ENCODE peak calls at places on chromosome 15, in four cellular contexts. X is Panc1, Z is heart right ventricle, E is fibroblast of lung. R is an unnamed sample.

GRCh38 chr15:69665641-69666091 is 213.0 kb downstream of the RPLP1 start:
- DNase-seq in X (no peak), Z (no peak), E (no peak), R (no peak)

GRCh38 chr15:57921371-57921770 is 144.1 kb downstream of the ALDH1A2 start:
- DNase-seq in X (no peak), Z (no peak), E (no peak), R (no peak)

GRCh38 chr15:22262613-22263020 is 182.3 kb downstream of the OR4M2 start:
- DNase-seq in X (no peak), Z (no peak), E (no peak), R (no peak)

GRCh38 chr15:99019558-99020540 is 12.3 kb upstream of the PGPEP1L start:
- DNase-seq in X (no peak), Z (no peak), E (peak; percentile 65), R (peak; percentile 18)

GRCh38 chr15:92772061-92772460 is 116.5 kb upstream of the FAM174B start:
- DNase-seq in X (no peak), Z (no peak), E (no peak), R (no peak)

GRCh38 chr15:42730536-42730935 is 6.4 kb downstream of the CDAN1 start:
- DNase-seq in X (no peak), Z (no peak), E (no peak), R (no peak)

GRCh38 chr15:100879461-100880138 is at the start of gene ALDH1A3:
- DNase-seq in X (no peak), Z (peak; percentile 47), E (peak; percentile 70), R (peak; percentile 57)

GRCh38 chr15:26178821-26179220 is 315.7 kb upstream of the ATP10A start:
- DNase-seq in X (no peak), Z (no peak), E (no peak), R (no peak)

GRCh38 chr15:73467758-73468157 is 24.8 kb downstream of the REC114 start:
- DNase-seq in X (no peak), Z (no peak), E (no peak), R (no peak)

GRCh38 chr15:63389902-63390301 is 8.3 kb upstream of the CA12 start:
- DNase-seq in X (no peak), Z (peak; percentile 22), E (no peak), R (no peak)
- TF ChIP-seq CTCF in X (no peak), Z (no peak), E (no peak), R (no peak)

GRCh38 chr15:78859971-78860733 is 12.5 kb upstream of the MORF4L1 start:
- DNase-seq in X (peak; percentile 68), Z (peak; percentile 74), E (peak; percentile 82), R (peak; percentile 94)
- H3K4me3 ChIP-seq in X (peak overlapping the region; percentile 60), Z (peak overlapping the region; percentile 21), E (peak overlapping the region; percentile 52), R (peak overlapping the region; percentile 66)

GRCh38 chr15:75928680-75929608 is 25.3 kb downstream of the FBXO22 start:
- DNase-seq in X (no peak), Z (no peak), E (peak; percentile 25), R (peak; percentile 19)
- TF ChIP-seq CTCF in X (peak; percentile 74), Z (no peak), E (peak; percentile 58), R (peak; percentile 40)

DNA sequence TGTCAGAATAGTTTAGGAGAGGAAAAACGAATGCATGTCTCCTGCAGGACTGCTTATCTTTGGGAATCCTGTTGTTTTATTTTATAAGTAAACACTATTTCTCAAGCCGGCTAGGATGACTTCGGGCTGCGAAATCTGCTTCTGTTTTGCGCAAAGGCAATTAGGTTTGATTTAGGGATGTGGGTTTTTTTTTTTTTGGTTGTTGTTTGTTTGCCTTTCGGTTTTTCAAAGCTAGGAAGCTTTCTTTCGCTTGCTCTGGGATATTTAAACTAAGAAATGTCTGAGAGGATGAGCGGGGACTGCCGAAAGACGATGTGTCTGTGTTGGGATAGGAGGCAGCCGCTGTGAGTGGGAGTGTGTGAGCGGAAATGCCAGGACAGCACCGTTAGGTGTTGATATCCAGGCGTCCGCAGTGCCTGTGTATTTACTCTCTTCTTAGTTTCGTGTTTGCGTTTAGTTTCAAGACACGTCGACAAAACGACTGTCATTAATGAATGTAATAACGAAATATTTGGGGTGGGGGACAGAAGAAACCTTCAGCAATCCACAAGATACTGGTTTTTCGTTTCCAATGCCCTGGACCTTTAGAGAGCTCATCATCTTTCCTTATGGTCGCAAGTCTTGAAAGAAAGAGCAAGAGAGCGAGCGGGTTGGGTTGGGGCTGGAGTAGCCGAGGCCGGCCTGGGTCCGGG is 620 bp downstream of the ISL2 start:
- DNase-seq in X (no peak), Z (no peak), E (no peak), R (peak; percentile 26)
- H3K4me3 ChIP-seq in X (peak overlapping the region; percentile 34), Z (no peak overlapping the region), E (no peak overlapping the region), R (peak overlapping the region; percentile 42)

GRCh38 chr15:95025924-95026728 is 794.8 kb downstream of the MCTP2 start:
- DNase-seq in X (no peak), Z (peak; percentile 32), E (peak; percentile 39), R (peak; percentile 37)
- TF ChIP-seq CTCF in X (peak; percentile 78), Z (peak; percentile 58), E (peak; percentile 78), R (peak; percentile 54)

DNA sequence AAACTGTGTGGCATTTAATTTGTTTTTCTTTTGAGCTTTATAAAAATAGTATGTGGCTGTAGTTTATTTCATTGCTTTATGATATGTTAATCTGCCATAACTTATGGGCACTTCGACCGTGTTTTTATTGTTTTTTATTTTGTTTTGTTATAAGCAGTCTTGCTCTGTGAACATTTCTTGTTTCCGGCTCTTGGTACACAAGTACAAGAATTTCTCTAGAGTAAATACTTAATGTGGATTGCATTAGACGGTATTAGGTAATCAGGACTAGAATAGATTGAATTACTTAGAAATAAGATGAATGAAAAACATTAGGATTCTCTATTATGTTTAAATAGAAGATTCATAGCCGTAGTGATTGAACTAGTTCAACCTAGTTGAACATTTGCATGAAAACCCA is 2.1 kb downstream of the ZFAND6 start:
- DNase-seq in X (no peak), Z (no peak), E (no peak), R (peak; percentile 33)
- H3K4me3 ChIP-seq in X (peak overlapping the region; percentile 77), Z (no peak overlapping the region), E (no peak overlapping the region), R (no peak overlapping the region)

DNA sequence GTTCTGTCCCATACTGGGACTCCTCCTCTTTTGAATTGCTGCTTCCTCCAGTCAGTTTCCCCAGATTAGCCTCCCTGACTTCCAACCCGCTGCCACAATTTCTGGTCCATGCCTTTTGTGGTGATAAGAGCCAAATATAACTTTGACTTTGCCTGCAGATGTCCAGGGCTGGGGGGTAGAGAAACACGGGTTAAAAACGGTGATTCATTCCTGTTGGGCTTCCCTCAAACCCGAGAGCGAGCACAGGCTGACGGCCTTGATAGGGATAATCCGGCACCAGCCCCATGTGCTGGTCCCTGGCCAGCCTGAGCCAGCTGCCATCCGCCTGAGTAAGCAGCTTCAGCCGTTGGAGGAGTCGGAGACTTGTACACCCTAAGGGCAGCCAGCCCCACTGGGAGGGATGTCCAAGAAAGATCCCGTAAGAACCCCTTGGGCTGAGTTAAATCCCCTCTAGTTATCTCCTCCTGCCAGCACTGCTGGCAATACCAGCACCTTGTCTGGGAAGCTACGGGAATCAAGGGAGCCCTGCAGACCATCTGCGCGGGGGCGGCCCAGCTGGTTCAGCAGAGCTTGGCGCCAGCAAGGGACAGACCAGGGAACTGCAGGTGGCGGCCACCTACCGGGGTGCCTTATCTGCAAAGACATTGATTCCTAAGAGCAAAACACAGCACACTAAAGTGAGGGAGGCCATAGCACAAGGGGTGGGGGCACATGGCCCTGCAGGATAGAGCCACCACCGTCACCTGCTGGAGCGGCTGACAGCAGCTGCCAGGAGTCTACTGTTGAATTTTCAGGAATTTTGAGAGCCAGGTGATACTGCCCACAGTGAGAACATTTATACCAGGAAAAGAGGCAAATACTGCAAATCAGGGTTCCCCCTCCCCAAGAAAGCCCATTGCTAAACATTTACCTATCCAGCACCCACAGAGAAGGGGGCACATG is 18.1 kb downstream of the CSPG4 start:
- DNase-seq in X (no peak), Z (peak; percentile 75), E (peak; percentile 99), R (peak; percentile 97)
- TF ChIP-seq CTCF in X (peak; percentile 86), Z (peak; percentile 51), E (peak; percentile 27), R (peak; percentile 45)

GRCh38 chr15:65829150-65829764 is 37.2 kb upstream of the DENND4A start:
- DNase-seq in X (no peak), Z (no peak), E (peak; percentile 10), R (peak; percentile 38)

GRCh38 chr15:65835452-65835851 is 33.8 kb upstream of the RAB11A start:
- DNase-seq in X (no peak), Z (no peak), E (no peak), R (no peak)

GRCh38 chr15:65834603-65835282 is 34.5 kb upstream of the RAB11A start:
- DNase-seq in X (no peak), Z (no peak), E (no peak), R (no peak)

GRCh38 chr15:65833501-65834220 is 35.6 kb upstream of the RAB11A start:
- DNase-seq in X (no peak), Z (no peak), E (no peak), R (no peak)

DNA sequence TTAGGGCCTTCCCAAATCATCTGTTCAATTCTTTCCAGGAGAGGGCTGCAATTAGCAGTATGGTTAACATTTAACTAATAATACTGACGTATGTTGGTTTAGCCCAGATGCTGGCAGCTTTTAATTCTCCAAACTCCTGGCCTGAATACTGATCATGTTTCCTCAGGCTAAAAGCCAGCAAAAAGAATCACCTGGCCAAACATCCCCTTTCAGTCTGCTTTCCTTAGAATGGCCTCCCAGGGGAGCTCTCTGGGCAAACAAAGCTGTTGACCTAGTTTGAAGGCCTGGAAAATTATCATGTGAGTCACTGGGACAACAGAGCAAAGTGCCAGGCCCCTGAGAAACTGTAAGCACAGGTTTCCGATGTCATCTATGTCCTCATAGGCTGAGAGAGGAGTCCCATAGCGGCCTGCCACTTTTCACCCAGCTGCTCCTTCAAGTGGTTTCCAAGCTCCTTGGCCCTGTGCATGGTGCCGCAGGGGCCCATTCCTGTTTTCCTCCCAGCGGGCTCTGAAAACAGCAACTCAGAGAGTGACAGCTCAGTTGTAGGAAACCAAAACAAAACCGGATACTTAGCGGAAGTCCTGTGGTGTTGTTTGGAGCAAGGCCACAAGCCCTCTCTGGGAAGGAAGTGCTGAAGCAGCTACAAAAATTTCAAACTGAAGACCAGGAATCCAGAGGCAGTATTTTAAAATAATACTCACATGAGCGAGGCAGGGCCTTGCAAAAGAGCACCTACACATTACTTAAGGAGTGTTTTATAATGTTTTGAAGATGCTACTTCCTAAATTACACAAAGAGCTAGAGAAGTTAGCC is 36.5 kb upstream of the RAB11A start:
- DNase-seq in X (peak; percentile 96), Z (peak; percentile 74), E (peak; percentile 91), R (peak; percentile 96)
- H3K4me3 ChIP-seq in X (peak overlapping the region; percentile 14), Z (peak overlapping the region; percentile 3), E (no peak overlapping the region), R (peak overlapping the region; percentile 40)

R was measured in fibroblast of the aortic adventitia.